ENCODE peak calls at places on chromosomes 6 and 20, in nine cellular contexts. One of them, this sample, is unnamed. For H3K9me3, the result is how much of the 10 kb centered on the place peaks cover.

GRCh38 chr20:1381753-1382591 is 10.9 kb downstream of the FKBP1A start:
- DNase-seq in IMR-90: peak
- DNase-seq in upper lobe of right lung: no peak
- DNase-seq in upper lobe of left lung: no peak
- DNase-seq in uterus: no peak
- DNase-seq in GM23248: peak
- DNase-seq in HCT116: no peak
- DNase-seq in breast epithelium: no peak
- DNase-seq in astrocyte: peak
- DNase-seq in this sample: no peak

GRCh38 chr6:11769816-11770545 is 8.6 kb downstream of the ADTRP start:
- DNase-seq in astrocyte: peak
- DNase-seq in upper lobe of left lung: no peak
- DNase-seq in uterus: no peak
- DNase-seq in breast epithelium: no peak
- DNase-seq in IMR-90: no peak
- DNase-seq in upper lobe of right lung: no peak
- DNase-seq in HCT116: no peak
- DNase-seq in GM23248: no peak
- DNase-seq in this sample: no peak

GRCh38 chr6:106165885-106166485 is 79.8 kb downstream of the PRDM1 start:
- DNase-seq in GM23248: no peak
- DNase-seq in HCT116: no peak
- DNase-seq in upper lobe of left lung: no peak
- DNase-seq in astrocyte: peak
- DNase-seq in upper lobe of right lung: no peak
- DNase-seq in IMR-90: peak
- DNase-seq in breast epithelium: no peak
- DNase-seq in uterus: no peak
- DNase-seq in this sample: peak

GRCh38 chr6:25005010-25005409 is 69.2 kb upstream of the RIPOR2 start:
- DNase-seq in IMR-90: no peak
- DNase-seq in upper lobe of left lung: no peak
- DNase-seq in HCT116: no peak
- DNase-seq in uterus: no peak
- DNase-seq in astrocyte: no peak
- DNase-seq in GM23248: no peak
- DNase-seq in breast epithelium: no peak
- DNase-seq in upper lobe of right lung: no peak
- DNase-seq in this sample: no peak

GRCh38 chr6:162941128-162941527 is 213.4 kb downstream of the PACRG start:
- DNase-seq in GM23248: peak
- DNase-seq in breast epithelium: no peak
- DNase-seq in upper lobe of left lung: no peak
- DNase-seq in astrocyte: no peak
- DNase-seq in IMR-90: no peak
- DNase-seq in upper lobe of right lung: no peak
- DNase-seq in uterus: no peak
- DNase-seq in HCT116: no peak
- DNase-seq in this sample: no peak

GRCh38 chr6:140124498-140124897 is 750.0 kb upstream of the CITED2 start:
- DNase-seq in HCT116: no peak
- DNase-seq in upper lobe of left lung: no peak
- DNase-seq in upper lobe of right lung: no peak
- DNase-seq in GM23248: no peak
- DNase-seq in uterus: no peak
- DNase-seq in astrocyte: no peak
- DNase-seq in IMR-90: no peak
- DNase-seq in breast epithelium: no peak
- DNase-seq in this sample: no peak

GRCh38 chr20:22620342-22620741 is 36.0 kb upstream of the FOXA2 start:
- DNase-seq in upper lobe of right lung: no peak
- DNase-seq in upper lobe of left lung: peak
- DNase-seq in IMR-90: no peak
- DNase-seq in astrocyte: no peak
- DNase-seq in uterus: no peak
- DNase-seq in GM23248: no peak
- DNase-seq in breast epithelium: no peak
- DNase-seq in HCT116: no peak
- DNase-seq in this sample: no peak

GRCh38 chr6:12479885-12480284 is 189.7 kb downstream of the EDN1 start:
- DNase-seq in breast epithelium: no peak
- DNase-seq in upper lobe of right lung: no peak
- DNase-seq in astrocyte: peak
- DNase-seq in GM23248: peak
- DNase-seq in HCT116: no peak
- DNase-seq in uterus: no peak
- DNase-seq in upper lobe of left lung: no peak
- DNase-seq in IMR-90: peak
- DNase-seq in this sample: no peak

GRCh38 chr6:19771753-19772336 is 65.3 kb upstream of the ID4 start:
- DNase-seq in GM23248: peak
- DNase-seq in upper lobe of left lung: no peak
- DNase-seq in upper lobe of right lung: no peak
- DNase-seq in uterus: no peak
- DNase-seq in IMR-90: peak
- DNase-seq in breast epithelium: no peak
- DNase-seq in HCT116: no peak
- DNase-seq in astrocyte: peak
- DNase-seq in this sample: no peak

GRCh38 chr20:41098703-41099250 is 38.6 kb upstream of the PLCG1 start:
- DNase-seq in breast epithelium: no peak
- DNase-seq in uterus: no peak
- DNase-seq in GM23248: peak
- DNase-seq in upper lobe of right lung: no peak
- DNase-seq in HCT116: no peak
- DNase-seq in astrocyte: no peak
- DNase-seq in upper lobe of left lung: no peak
- DNase-seq in IMR-90: peak
- DNase-seq in this sample: peak

GRCh38 chr20:23358923-23359572 is 2.9 kb upstream of the GZF1 start:
- DNase-seq in breast epithelium: no peak
- DNase-seq in upper lobe of left lung: no peak
- DNase-seq in astrocyte: no peak
- DNase-seq in upper lobe of right lung: no peak
- DNase-seq in HCT116: no peak
- DNase-seq in uterus: no peak
- DNase-seq in GM23248: no peak
- DNase-seq in IMR-90: no peak
- DNase-seq in this sample: no peak

GRCh38 chr6:16503919-16504554 is 257.2 kb downstream of the ATXN1 start:
- DNase-seq in astrocyte: no peak
- DNase-seq in GM23248: no peak
- DNase-seq in upper lobe of left lung: no peak
- DNase-seq in uterus: no peak
- DNase-seq in upper lobe of right lung: no peak
- DNase-seq in breast epithelium: no peak
- DNase-seq in IMR-90: no peak
- DNase-seq in HCT116: no peak
- DNase-seq in this sample: no peak

GRCh38 chr6:87661503-87661902 is 40.5 kb downstream of the AKIRIN2 start:
- DNase-seq in breast epithelium: no peak
- DNase-seq in uterus: no peak
- DNase-seq in upper lobe of right lung: no peak
- DNase-seq in upper lobe of left lung: no peak
- DNase-seq in IMR-90: peak
- DNase-seq in HCT116: no peak
- DNase-seq in astrocyte: peak
- DNase-seq in GM23248: peak
- DNase-seq in this sample: no peak

GRCh38 chr20:63574156-63574828 is at the start of gene HELZ2:
- DNase-seq in upper lobe of right lung: peak
- DNase-seq in IMR-90: peak
- DNase-seq in HCT116: peak
- DNase-seq in upper lobe of left lung: peak
- DNase-seq in astrocyte: peak
- DNase-seq in GM23248: peak
- DNase-seq in uterus: peak
- DNase-seq in breast epithelium: peak
- DNase-seq in this sample: no peak

GRCh38 chr6:89999154-89999553 is 104.9 kb downstream of the GJA10 start:
- DNase-seq in astrocyte: peak
- DNase-seq in breast epithelium: no peak
- DNase-seq in HCT116: peak
- DNase-seq in upper lobe of left lung: no peak
- DNase-seq in uterus: peak
- DNase-seq in IMR-90: peak
- DNase-seq in upper lobe of right lung: no peak
- DNase-seq in GM23248: peak
- DNase-seq in this sample: no peak

GRCh38 chr20:3705970-3706739 is 6.2 kb downstream of the SIGLEC1 start:
- DNase-seq in uterus: no peak
- DNase-seq in upper lobe of left lung: peak
- DNase-seq in breast epithelium: no peak
- DNase-seq in upper lobe of right lung: peak
- DNase-seq in HCT116: no peak
- DNase-seq in IMR-90: no peak
- DNase-seq in astrocyte: no peak
- DNase-seq in GM23248: no peak
- DNase-seq in this sample: no peak

GRCh38 chr6:96124778-96125177 is 109.0 kb downstream of the FUT9 start:
- DNase-seq in uterus: no peak
- DNase-seq in IMR-90: no peak
- DNase-seq in GM23248: no peak
- DNase-seq in astrocyte: peak
- DNase-seq in HCT116: no peak
- DNase-seq in breast epithelium: no peak
- DNase-seq in upper lobe of left lung: no peak
- DNase-seq in upper lobe of right lung: no peak
- DNase-seq in this sample: no peak

GRCh38 chr20:58976095-58976730 is 4.8 kb upstream of the NELFCD start:
- DNase-seq in upper lobe of left lung: no peak
- DNase-seq in breast epithelium: no peak
- DNase-seq in HCT116: no peak
- DNase-seq in uterus: no peak
- DNase-seq in astrocyte: no peak
- DNase-seq in GM23248: no peak
- DNase-seq in upper lobe of right lung: no peak
- DNase-seq in IMR-90: peak
- DNase-seq in this sample: no peak

GRCh38 chr6:117791012-117791411 is 115.7 kb downstream of the NUS1 start:
- DNase-seq in HCT116: no peak
- DNase-seq in upper lobe of right lung: no peak
- DNase-seq in astrocyte: no peak
- DNase-seq in IMR-90: no peak
- DNase-seq in breast epithelium: no peak
- DNase-seq in uterus: no peak
- DNase-seq in upper lobe of left lung: no peak
- DNase-seq in GM23248: no peak
- DNase-seq in this sample: no peak

GRCh38 chr20:58618694-58619540 is 32.2 kb upstream of the STX16 start:
- DNase-seq in upper lobe of right lung: no peak
- DNase-seq in IMR-90: peak
- DNase-seq in astrocyte: peak
- DNase-seq in GM23248: peak
- DNase-seq in uterus: no peak
- DNase-seq in breast epithelium: no peak
- DNase-seq in upper lobe of left lung: peak
- DNase-seq in HCT116: no peak
- DNase-seq in this sample: peak

GRCh38 chr20:14716251-14716650 is 378.8 kb upstream of the FLRT3 start:
- DNase-seq in IMR-90: no peak
- DNase-seq in upper lobe of left lung: no peak
- DNase-seq in astrocyte: no peak
- DNase-seq in breast epithelium: no peak
- DNase-seq in GM23248: no peak
- DNase-seq in uterus: no peak
- DNase-seq in upper lobe of right lung: no peak
- DNase-seq in HCT116: no peak
- DNase-seq in this sample: no peak

DNA sequence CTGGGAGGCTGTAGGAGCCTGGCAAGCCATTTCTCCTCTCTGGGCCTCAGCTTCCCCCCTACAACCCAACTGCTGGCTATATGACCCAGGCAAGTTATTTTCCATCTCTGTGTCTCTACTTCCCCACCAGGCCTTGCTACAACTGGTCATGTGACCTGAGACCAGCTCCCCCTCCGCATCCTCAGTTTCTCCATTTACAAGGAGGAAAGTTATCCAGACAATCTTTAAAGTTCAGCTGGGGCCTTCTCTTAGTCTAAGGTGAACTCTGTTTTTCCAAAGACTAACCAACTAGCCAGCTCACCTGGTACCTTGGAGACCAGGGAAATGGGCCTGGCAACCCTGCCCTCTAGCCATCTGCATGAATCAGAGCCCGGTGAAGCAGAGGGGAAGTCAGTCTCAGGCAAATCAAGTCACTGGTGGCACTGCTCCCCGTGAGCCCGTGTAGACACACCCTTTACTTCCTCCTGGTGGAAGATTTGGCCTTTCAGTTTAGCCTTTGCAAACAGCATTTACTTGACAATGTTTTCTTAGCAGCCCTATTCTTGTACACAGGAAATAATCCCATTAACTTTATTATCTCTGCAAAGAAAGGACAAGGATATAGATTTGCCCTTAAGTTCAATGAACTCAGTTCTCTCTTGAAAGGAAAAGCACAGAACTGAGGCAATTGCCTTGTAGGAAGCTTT is 157.7 kb downstream of the VEGFA start:
- DNase-seq in GM23248: no peak
- DNase-seq in upper lobe of right lung: peak
- DNase-seq in astrocyte: no peak
- DNase-seq in HCT116: no peak
- DNase-seq in breast epithelium: peak
- DNase-seq in uterus: no peak
- DNase-seq in IMR-90: no peak
- DNase-seq in upper lobe of left lung: no peak
- DNase-seq in this sample: no peak
- H3K9me3 ChIP-seq in GM23248: under half
- H3K9me3 ChIP-seq in upper lobe of right lung: under half
- H3K9me3 ChIP-seq in astrocyte: under half
- H3K9me3 ChIP-seq in HCT116: under half
- H3K9me3 ChIP-seq in breast epithelium: under half
- H3K9me3 ChIP-seq in uterus: under half
- H3K9me3 ChIP-seq in IMR-90: under half
- H3K9me3 ChIP-seq in upper lobe of left lung: under half
- H3K9me3 ChIP-seq in this sample: under half

GRCh38 chr6:45477785-45478184 is 100.1 kb upstream of the SUPT3H start:
- DNase-seq in astrocyte: no peak
- DNase-seq in upper lobe of right lung: no peak
- DNase-seq in uterus: no peak
- DNase-seq in HCT116: no peak
- DNase-seq in IMR-90: no peak
- DNase-seq in GM23248: no peak
- DNase-seq in breast epithelium: no peak
- DNase-seq in upper lobe of left lung: no peak
- DNase-seq in this sample: no peak
- H3K27ac ChIP-seq in astrocyte: peak
- H3K27ac ChIP-seq in upper lobe of right lung: no peak
- H3K27ac ChIP-seq in uterus: no peak
- H3K27ac ChIP-seq in HCT116: no peak
- H3K27ac ChIP-seq in IMR-90: no peak
- H3K27ac ChIP-seq in GM23248: peak
- H3K27ac ChIP-seq in breast epithelium: peak
- H3K27ac ChIP-seq in upper lobe of left lung: no peak
- H3K27ac ChIP-seq in this sample: no peak

GRCh38 chr6:259901-260508 is 32.3 kb upstream of the DUSP22 start:
- DNase-seq in astrocyte: no peak
- DNase-seq in upper lobe of right lung: no peak
- DNase-seq in uterus: no peak
- DNase-seq in breast epithelium: no peak
- DNase-seq in upper lobe of left lung: no peak
- DNase-seq in IMR-90: no peak
- DNase-seq in GM23248: no peak
- DNase-seq in HCT116: no peak
- DNase-seq in this sample: no peak
- H3K9me3 ChIP-seq in astrocyte: under half
- H3K9me3 ChIP-seq in upper lobe of right lung: under half
- H3K9me3 ChIP-seq in uterus: under half
- H3K9me3 ChIP-seq in breast epithelium: under half
- H3K9me3 ChIP-seq in upper lobe of left lung: under half
- H3K9me3 ChIP-seq in IMR-90: under half
- H3K9me3 ChIP-seq in GM23248: under half
- H3K9me3 ChIP-seq in HCT116: under half
- H3K9me3 ChIP-seq in this sample: under half

GRCh38 chr20:62246431-62246830 is 8.1 kb downstream of the OSBPL2 start:
- DNase-seq in HCT116: no peak
- DNase-seq in astrocyte: no peak
- DNase-seq in upper lobe of left lung: no peak
- DNase-seq in GM23248: no peak
- DNase-seq in IMR-90: no peak
- DNase-seq in uterus: no peak
- DNase-seq in upper lobe of right lung: no peak
- DNase-seq in breast epithelium: no peak
- DNase-seq in this sample: no peak
- H3K27ac ChIP-seq in HCT116: no peak
- H3K27ac ChIP-seq in astrocyte: no peak
- H3K27ac ChIP-seq in upper lobe of left lung: no peak
- H3K27ac ChIP-seq in GM23248: no peak
- H3K27ac ChIP-seq in IMR-90: no peak
- H3K27ac ChIP-seq in uterus: no peak
- H3K27ac ChIP-seq in upper lobe of right lung: no peak
- H3K27ac ChIP-seq in breast epithelium: peak
- H3K27ac ChIP-seq in this sample: no peak